ENCODE peak calls at places on chromosomes 2 and 18, in four cellular contexts. One of them, this sample, is unnamed.

GRCh38 chr2:26598336-26599006 is 42.7 kb downstream of the CIB4 start:
- DNase-seq in tibial artery: no peak
- DNase-seq in SJSA1: peak
- DNase-seq in AG04450: no peak
- DNase-seq in this sample: no peak

GRCh38 chr2:207925601-207926000 is 99.7 kb downstream of the PLEKHM3 start:
- DNase-seq in tibial artery: no peak
- DNase-seq in SJSA1: no peak
- DNase-seq in AG04450: no peak
- DNase-seq in this sample: no peak

GRCh38 chr2:120323214-120323613 is 22.7 kb upstream of the INHBB start:
- DNase-seq in tibial artery: peak
- DNase-seq in SJSA1: no peak
- DNase-seq in AG04450: no peak
- DNase-seq in this sample: no peak

GRCh38 chr2:10438688-10439087 is 9.4 kb downstream of the ODC1 start:
- DNase-seq in tibial artery: peak
- DNase-seq in SJSA1: no peak
- DNase-seq in AG04450: no peak
- DNase-seq in this sample: no peak

GRCh38 chr2:11562011-11562410 is 28.2 kb downstream of the GREB1 start:
- DNase-seq in tibial artery: no peak
- DNase-seq in SJSA1: peak
- DNase-seq in AG04450: no peak
- DNase-seq in this sample: no peak

GRCh38 chr18:13112982-13113381 is 105.6 kb upstream of the LDLRAD4 start:
- DNase-seq in tibial artery: no peak
- DNase-seq in SJSA1: no peak
- DNase-seq in AG04450: no peak
- DNase-seq in this sample: no peak

GRCh38 chr2:101793277-101793969 is 95.9 kb downstream of the MAP4K4 start:
- DNase-seq in tibial artery: no peak
- DNase-seq in SJSA1: no peak
- DNase-seq in AG04450: no peak
- DNase-seq in this sample: no peak

GRCh38 chr2:195477248-195477995 is 179.6 kb upstream of the SLC39A10 start:
- DNase-seq in tibial artery: no peak
- DNase-seq in SJSA1: no peak
- DNase-seq in AG04450: peak
- DNase-seq in this sample: no peak

GRCh38 chr2:208370881-208371633 is 35.5 kb upstream of the PTH2R start:
- DNase-seq in tibial artery: no peak
- DNase-seq in SJSA1: no peak
- DNase-seq in AG04450: no peak
- DNase-seq in this sample: no peak

GRCh38 chr2:17772532-17772931 is 18.6 kb downstream of the GEN1 start:
- DNase-seq in tibial artery: no peak
- DNase-seq in SJSA1: no peak
- DNase-seq in AG04450: no peak
- DNase-seq in this sample: no peak

GRCh38 chr18:53544926-53545325 is 679.5 kb downstream of the MBD2 start:
- DNase-seq in tibial artery: no peak
- DNase-seq in SJSA1: no peak
- DNase-seq in AG04450: no peak
- DNase-seq in this sample: no peak
- H3K27ac ChIP-seq in tibial artery: no peak
- H3K27ac ChIP-seq in SJSA1: no peak
- H3K27ac ChIP-seq in AG04450: no peak
- H3K27ac ChIP-seq in this sample: no peak

GRCh38 chr2:188971316-188971930 is 2.8 kb upstream of the COL3A1 start:
- DNase-seq in tibial artery: no peak
- DNase-seq in SJSA1: no peak
- DNase-seq in AG04450: no peak
- DNase-seq in this sample: no peak

GRCh38 chr2:188975497-188976102 is 1.4 kb downstream of the COL3A1 start:
- DNase-seq in tibial artery: peak
- DNase-seq in SJSA1: peak
- DNase-seq in AG04450: peak
- DNase-seq in this sample: no peak

GRCh38 chr2:188976545-188977268 is 2.5 kb downstream of the COL3A1 start:
- DNase-seq in tibial artery: no peak
- DNase-seq in SJSA1: no peak
- DNase-seq in AG04450: no peak
- DNase-seq in this sample: no peak

GRCh38 chr2:188973650-188974049 is 523 bp upstream of the COL3A1 start:
- DNase-seq in tibial artery: no peak
- DNase-seq in SJSA1: no peak
- DNase-seq in AG04450: no peak
- DNase-seq in this sample: no peak

DNA sequence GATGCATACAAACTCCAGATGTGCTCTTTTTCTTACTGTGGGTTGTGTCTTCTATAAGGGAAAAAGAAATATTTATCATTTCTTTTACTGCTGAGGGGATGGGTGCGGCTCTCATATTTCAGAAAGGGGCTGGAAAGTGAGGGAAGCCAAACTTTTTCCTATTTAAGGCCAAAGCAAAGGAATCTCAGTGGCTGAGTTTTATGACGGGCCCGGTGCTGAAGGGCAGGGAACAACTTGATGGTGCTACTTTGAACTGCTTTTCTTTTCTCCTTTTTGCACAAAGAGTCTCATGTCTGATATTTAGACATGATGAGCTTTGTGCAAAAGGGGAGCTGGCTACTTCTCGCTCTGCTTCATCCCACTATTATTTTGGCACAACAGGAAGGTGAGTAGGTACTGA is at the start of gene COL3A1:
- DNase-seq in tibial artery: peak
- DNase-seq in SJSA1: peak
- DNase-seq in AG04450: peak
- DNase-seq in this sample: no peak
- H3K27ac ChIP-seq in tibial artery: peak
- H3K27ac ChIP-seq in SJSA1: peak
- H3K27ac ChIP-seq in AG04450: peak
- H3K27ac ChIP-seq in this sample: peak

GRCh38 chr2:97950329-97951154 is 45.2 kb downstream of the TMEM131 start:
- DNase-seq in tibial artery: no peak
- DNase-seq in SJSA1: no peak
- DNase-seq in AG04450: peak
- DNase-seq in this sample: no peak
- H3K27ac ChIP-seq in tibial artery: no peak
- H3K27ac ChIP-seq in SJSA1: peak
- H3K27ac ChIP-seq in AG04450: peak
- H3K27ac ChIP-seq in this sample: peak

GRCh38 chr2:46170011-46170410 is 127.2 kb upstream of the EPAS1 start:
- DNase-seq in tibial artery: no peak
- DNase-seq in SJSA1: no peak
- DNase-seq in AG04450: no peak
- DNase-seq in this sample: no peak
- H3K27ac ChIP-seq in tibial artery: peak
- H3K27ac ChIP-seq in SJSA1: no peak
- H3K27ac ChIP-seq in AG04450: no peak
- H3K27ac ChIP-seq in this sample: no peak